ENCODE peak calls at places on chromosomes 2 and 18, in seven cellular contexts. One of them, this sample, is unnamed.

GRCh38 chr2:239735131-239735828 is 289.9 kb downstream of the NDUFA10 start:
- DNase-seq in activated CD4-positive, alpha-beta T cell treated with anti-CD3 and anti-CD28 coated beads, Interleukin-2, amount 10 ng/mL, durations not matched to agents 24 days and 14 days: no peak
- DNase-seq in NCI-H187 treated with DMSO at 0.1 percent for 48 hours: no peak
- DNase-seq in stimulated activated CD4-positive, alpha-beta T cell treated with anti-CD3 and anti-CD28 coated beads, Interleukin-15, amount 100 ng/mL, for 24 hours: no peak
- DNase-seq in A172: no peak
- DNase-seq in NCI-H82: peak; percentile 50
- DNase-seq in kidney tubule cell: no peak
- DNase-seq in this sample: no peak

GRCh38 chr2:178761759-178762371 is 45.4 kb downstream of the TTN start:
- DNase-seq in activated CD4-positive, alpha-beta T cell treated with anti-CD3 and anti-CD28 coated beads, Interleukin-2, amount 10 ng/mL, durations not matched to agents 24 days and 14 days: peak; percentile 82
- DNase-seq in NCI-H187 treated with DMSO at 0.1 percent for 48 hours: no peak
- DNase-seq in stimulated activated CD4-positive, alpha-beta T cell treated with anti-CD3 and anti-CD28 coated beads, Interleukin-15, amount 100 ng/mL, for 24 hours: peak; percentile 30
- DNase-seq in A172: peak; percentile 48
- DNase-seq in NCI-H82: peak; percentile 70
- DNase-seq in kidney tubule cell: peak; percentile 73
- DNase-seq in this sample: peak; percentile 12

GRCh38 chr2:144211826-144212225 is 308.1 kb downstream of the ZEB2 start:
- DNase-seq in activated CD4-positive, alpha-beta T cell treated with anti-CD3 and anti-CD28 coated beads, Interleukin-2, amount 10 ng/mL, durations not matched to agents 24 days and 14 days: no peak
- DNase-seq in NCI-H187 treated with DMSO at 0.1 percent for 48 hours: no peak
- DNase-seq in stimulated activated CD4-positive, alpha-beta T cell treated with anti-CD3 and anti-CD28 coated beads, Interleukin-15, amount 100 ng/mL, for 24 hours: no peak
- DNase-seq in A172: no peak
- DNase-seq in NCI-H82: no peak
- DNase-seq in kidney tubule cell: no peak
- DNase-seq in this sample: no peak

GRCh38 chr2:132752421-132753206 is 82.6 kb upstream of the LYPD1 start:
- DNase-seq in activated CD4-positive, alpha-beta T cell treated with anti-CD3 and anti-CD28 coated beads, Interleukin-2, amount 10 ng/mL, durations not matched to agents 24 days and 14 days: no peak
- DNase-seq in NCI-H187 treated with DMSO at 0.1 percent for 48 hours: no peak
- DNase-seq in stimulated activated CD4-positive, alpha-beta T cell treated with anti-CD3 and anti-CD28 coated beads, Interleukin-15, amount 100 ng/mL, for 24 hours: no peak
- DNase-seq in A172: no peak
- DNase-seq in NCI-H82: no peak
- DNase-seq in kidney tubule cell: no peak
- DNase-seq in this sample: no peak

GRCh38 chr2:146124741-146125140 is 1604.8 kb upstream of the ZEB2 start:
- DNase-seq in activated CD4-positive, alpha-beta T cell treated with anti-CD3 and anti-CD28 coated beads, Interleukin-2, amount 10 ng/mL, durations not matched to agents 24 days and 14 days: no peak
- DNase-seq in NCI-H187 treated with DMSO at 0.1 percent for 48 hours: no peak
- DNase-seq in stimulated activated CD4-positive, alpha-beta T cell treated with anti-CD3 and anti-CD28 coated beads, Interleukin-15, amount 100 ng/mL, for 24 hours: no peak
- DNase-seq in A172: peak; percentile 90
- DNase-seq in NCI-H82: peak; percentile 62
- DNase-seq in kidney tubule cell: peak; percentile 4
- DNase-seq in this sample: peak; percentile 83

GRCh38 chr2:58974426-58974825 is 733.3 kb upstream of the FANCL start:
- DNase-seq in activated CD4-positive, alpha-beta T cell treated with anti-CD3 and anti-CD28 coated beads, Interleukin-2, amount 10 ng/mL, durations not matched to agents 24 days and 14 days: no peak
- DNase-seq in NCI-H187 treated with DMSO at 0.1 percent for 48 hours: no peak
- DNase-seq in stimulated activated CD4-positive, alpha-beta T cell treated with anti-CD3 and anti-CD28 coated beads, Interleukin-15, amount 100 ng/mL, for 24 hours: no peak
- DNase-seq in A172: no peak
- DNase-seq in NCI-H82: no peak
- DNase-seq in kidney tubule cell: no peak
- DNase-seq in this sample: no peak

GRCh38 chr2:233428438-233428837 is 74.1 kb downstream of the DGKD start:
- DNase-seq in activated CD4-positive, alpha-beta T cell treated with anti-CD3 and anti-CD28 coated beads, Interleukin-2, amount 10 ng/mL, durations not matched to agents 24 days and 14 days: no peak
- DNase-seq in NCI-H187 treated with DMSO at 0.1 percent for 48 hours: no peak
- DNase-seq in stimulated activated CD4-positive, alpha-beta T cell treated with anti-CD3 and anti-CD28 coated beads, Interleukin-15, amount 100 ng/mL, for 24 hours: no peak
- DNase-seq in A172: no peak
- DNase-seq in NCI-H82: no peak
- DNase-seq in kidney tubule cell: no peak
- DNase-seq in this sample: no peak

GRCh38 chr18:52499646-52500045 is 159.6 kb downstream of the DCC start:
- DNase-seq in activated CD4-positive, alpha-beta T cell treated with anti-CD3 and anti-CD28 coated beads, Interleukin-2, amount 10 ng/mL, durations not matched to agents 24 days and 14 days: no peak
- DNase-seq in NCI-H187 treated with DMSO at 0.1 percent for 48 hours: peak; percentile 9
- DNase-seq in stimulated activated CD4-positive, alpha-beta T cell treated with anti-CD3 and anti-CD28 coated beads, Interleukin-15, amount 100 ng/mL, for 24 hours: no peak
- DNase-seq in A172: peak; percentile 25
- DNase-seq in NCI-H82: peak; percentile 95
- DNase-seq in kidney tubule cell: peak; percentile 60
- DNase-seq in this sample: no peak

GRCh38 chr2:191230174-191230573 is 15.0 kb upstream of the MYO1B start:
- DNase-seq in activated CD4-positive, alpha-beta T cell treated with anti-CD3 and anti-CD28 coated beads, Interleukin-2, amount 10 ng/mL, durations not matched to agents 24 days and 14 days: no peak
- DNase-seq in NCI-H187 treated with DMSO at 0.1 percent for 48 hours: no peak
- DNase-seq in stimulated activated CD4-positive, alpha-beta T cell treated with anti-CD3 and anti-CD28 coated beads, Interleukin-15, amount 100 ng/mL, for 24 hours: no peak
- DNase-seq in A172: peak; percentile 93
- DNase-seq in NCI-H82: no peak
- DNase-seq in kidney tubule cell: peak; percentile 97
- DNase-seq in this sample: peak; percentile 98

GRCh38 chr2:215878476-215879063 is 134.8 kb downstream of the MREG start:
- DNase-seq in activated CD4-positive, alpha-beta T cell treated with anti-CD3 and anti-CD28 coated beads, Interleukin-2, amount 10 ng/mL, durations not matched to agents 24 days and 14 days: no peak
- DNase-seq in NCI-H187 treated with DMSO at 0.1 percent for 48 hours: no peak
- DNase-seq in stimulated activated CD4-positive, alpha-beta T cell treated with anti-CD3 and anti-CD28 coated beads, Interleukin-15, amount 100 ng/mL, for 24 hours: no peak
- DNase-seq in A172: no peak
- DNase-seq in NCI-H82: no peak
- DNase-seq in kidney tubule cell: peak; percentile 18
- DNase-seq in this sample: peak; percentile 47

GRCh38 chr2:207235621-207236020 is 69.9 kb upstream of the KLF7 start:
- DNase-seq in activated CD4-positive, alpha-beta T cell treated with anti-CD3 and anti-CD28 coated beads, Interleukin-2, amount 10 ng/mL, durations not matched to agents 24 days and 14 days: no peak
- DNase-seq in NCI-H187 treated with DMSO at 0.1 percent for 48 hours: no peak
- DNase-seq in stimulated activated CD4-positive, alpha-beta T cell treated with anti-CD3 and anti-CD28 coated beads, Interleukin-15, amount 100 ng/mL, for 24 hours: no peak
- DNase-seq in A172: no peak
- DNase-seq in NCI-H82: no peak
- DNase-seq in kidney tubule cell: no peak
- DNase-seq in this sample: peak; percentile 24

GRCh38 chr2:224395646-224396390 is 6.1 kb downstream of the FAM124B start:
- DNase-seq in activated CD4-positive, alpha-beta T cell treated with anti-CD3 and anti-CD28 coated beads, Interleukin-2, amount 10 ng/mL, durations not matched to agents 24 days and 14 days: no peak
- DNase-seq in NCI-H187 treated with DMSO at 0.1 percent for 48 hours: no peak
- DNase-seq in stimulated activated CD4-positive, alpha-beta T cell treated with anti-CD3 and anti-CD28 coated beads, Interleukin-15, amount 100 ng/mL, for 24 hours: no peak
- DNase-seq in A172: peak; percentile 10
- DNase-seq in NCI-H82: no peak
- DNase-seq in kidney tubule cell: peak; percentile 19
- DNase-seq in this sample: no peak

GRCh38 chr2:143830476-143830875 is 689.4 kb downstream of the ZEB2 start:
- DNase-seq in activated CD4-positive, alpha-beta T cell treated with anti-CD3 and anti-CD28 coated beads, Interleukin-2, amount 10 ng/mL, durations not matched to agents 24 days and 14 days: no peak
- DNase-seq in NCI-H187 treated with DMSO at 0.1 percent for 48 hours: no peak
- DNase-seq in stimulated activated CD4-positive, alpha-beta T cell treated with anti-CD3 and anti-CD28 coated beads, Interleukin-15, amount 100 ng/mL, for 24 hours: no peak
- DNase-seq in A172: no peak
- DNase-seq in NCI-H82: no peak
- DNase-seq in kidney tubule cell: no peak
- DNase-seq in this sample: no peak

GRCh38 chr18:489244-490023 is 11.1 kb downstream of the COLEC12 start:
- DNase-seq in activated CD4-positive, alpha-beta T cell treated with anti-CD3 and anti-CD28 coated beads, Interleukin-2, amount 10 ng/mL, durations not matched to agents 24 days and 14 days: no peak
- DNase-seq in NCI-H187 treated with DMSO at 0.1 percent for 48 hours: no peak
- DNase-seq in stimulated activated CD4-positive, alpha-beta T cell treated with anti-CD3 and anti-CD28 coated beads, Interleukin-15, amount 100 ng/mL, for 24 hours: no peak
- DNase-seq in A172: peak; percentile 56
- DNase-seq in NCI-H82: no peak
- DNase-seq in kidney tubule cell: peak; percentile 88
- DNase-seq in this sample: peak; percentile 59

GRCh38 chr2:174868916-174869315 is 104.6 kb upstream of the CHRNA1 start:
- DNase-seq in activated CD4-positive, alpha-beta T cell treated with anti-CD3 and anti-CD28 coated beads, Interleukin-2, amount 10 ng/mL, durations not matched to agents 24 days and 14 days: no peak
- DNase-seq in NCI-H187 treated with DMSO at 0.1 percent for 48 hours: no peak
- DNase-seq in stimulated activated CD4-positive, alpha-beta T cell treated with anti-CD3 and anti-CD28 coated beads, Interleukin-15, amount 100 ng/mL, for 24 hours: no peak
- DNase-seq in A172: no peak
- DNase-seq in NCI-H82: no peak
- DNase-seq in kidney tubule cell: peak; percentile 73
- DNase-seq in this sample: no peak

GRCh38 chr2:142973160-142973821 is 95.8 kb downstream of the KYNU start:
- DNase-seq in activated CD4-positive, alpha-beta T cell treated with anti-CD3 and anti-CD28 coated beads, Interleukin-2, amount 10 ng/mL, durations not matched to agents 24 days and 14 days: no peak
- DNase-seq in NCI-H187 treated with DMSO at 0.1 percent for 48 hours: no peak
- DNase-seq in stimulated activated CD4-positive, alpha-beta T cell treated with anti-CD3 and anti-CD28 coated beads, Interleukin-15, amount 100 ng/mL, for 24 hours: no peak
- DNase-seq in A172: no peak
- DNase-seq in NCI-H82: no peak
- DNase-seq in kidney tubule cell: no peak
- DNase-seq in this sample: peak; percentile 45

GRCh38 chr2:132542953-132543569 is 126.5 kb downstream of the GPR39 start:
- DNase-seq in activated CD4-positive, alpha-beta T cell treated with anti-CD3 and anti-CD28 coated beads, Interleukin-2, amount 10 ng/mL, durations not matched to agents 24 days and 14 days: no peak
- DNase-seq in NCI-H187 treated with DMSO at 0.1 percent for 48 hours: no peak
- DNase-seq in stimulated activated CD4-positive, alpha-beta T cell treated with anti-CD3 and anti-CD28 coated beads, Interleukin-15, amount 100 ng/mL, for 24 hours: no peak
- DNase-seq in A172: no peak
- DNase-seq in NCI-H82: no peak
- DNase-seq in kidney tubule cell: no peak
- DNase-seq in this sample: no peak

GRCh38 chr2:237208373-237209045 is 122.8 kb downstream of the COPS8 start:
- DNase-seq in activated CD4-positive, alpha-beta T cell treated with anti-CD3 and anti-CD28 coated beads, Interleukin-2, amount 10 ng/mL, durations not matched to agents 24 days and 14 days: no peak
- DNase-seq in NCI-H187 treated with DMSO at 0.1 percent for 48 hours: no peak
- DNase-seq in stimulated activated CD4-positive, alpha-beta T cell treated with anti-CD3 and anti-CD28 coated beads, Interleukin-15, amount 100 ng/mL, for 24 hours: no peak
- DNase-seq in A172: no peak
- DNase-seq in NCI-H82: no peak
- DNase-seq in kidney tubule cell: no peak
- DNase-seq in this sample: peak; percentile 79

GRCh38 chr2:203706403-203706802 is at the start of gene CD28:
- DNase-seq in activated CD4-positive, alpha-beta T cell treated with anti-CD3 and anti-CD28 coated beads, Interleukin-2, amount 10 ng/mL, durations not matched to agents 24 days and 14 days: peak; percentile 97
- DNase-seq in NCI-H187 treated with DMSO at 0.1 percent for 48 hours: no peak
- DNase-seq in stimulated activated CD4-positive, alpha-beta T cell treated with anti-CD3 and anti-CD28 coated beads, Interleukin-15, amount 100 ng/mL, for 24 hours: peak; percentile 92
- DNase-seq in A172: no peak
- DNase-seq in NCI-H82: no peak
- DNase-seq in kidney tubule cell: no peak
- DNase-seq in this sample: no peak

GRCh38 chr2:68807821-68808266 is 63.4 kb downstream of the BMP10 start:
- DNase-seq in activated CD4-positive, alpha-beta T cell treated with anti-CD3 and anti-CD28 coated beads, Interleukin-2, amount 10 ng/mL, durations not matched to agents 24 days and 14 days: no peak
- DNase-seq in NCI-H187 treated with DMSO at 0.1 percent for 48 hours: no peak
- DNase-seq in stimulated activated CD4-positive, alpha-beta T cell treated with anti-CD3 and anti-CD28 coated beads, Interleukin-15, amount 100 ng/mL, for 24 hours: no peak
- DNase-seq in A172: peak; percentile 22
- DNase-seq in NCI-H82: no peak
- DNase-seq in kidney tubule cell: no peak
- DNase-seq in this sample: peak; percentile 26

GRCh38 chr2:1910562-1911256 is 166.4 kb upstream of the PXDN start:
- DNase-seq in activated CD4-positive, alpha-beta T cell treated with anti-CD3 and anti-CD28 coated beads, Interleukin-2, amount 10 ng/mL, durations not matched to agents 24 days and 14 days: no peak
- DNase-seq in NCI-H187 treated with DMSO at 0.1 percent for 48 hours: peak; percentile 21
- DNase-seq in stimulated activated CD4-positive, alpha-beta T cell treated with anti-CD3 and anti-CD28 coated beads, Interleukin-15, amount 100 ng/mL, for 24 hours: no peak
- DNase-seq in A172: no peak
- DNase-seq in NCI-H82: peak; percentile 46
- DNase-seq in kidney tubule cell: no peak
- DNase-seq in this sample: no peak

GRCh38 chr18:58787750-58788149 is 76.9 kb upstream of the ZNF532 start:
- DNase-seq in activated CD4-positive, alpha-beta T cell treated with anti-CD3 and anti-CD28 coated beads, Interleukin-2, amount 10 ng/mL, durations not matched to agents 24 days and 14 days: no peak
- DNase-seq in NCI-H187 treated with DMSO at 0.1 percent for 48 hours: no peak
- DNase-seq in stimulated activated CD4-positive, alpha-beta T cell treated with anti-CD3 and anti-CD28 coated beads, Interleukin-15, amount 100 ng/mL, for 24 hours: no peak
- DNase-seq in A172: no peak
- DNase-seq in NCI-H82: no peak
- DNase-seq in kidney tubule cell: no peak
- DNase-seq in this sample: peak; percentile 31

GRCh38 chr2:47822518-47822917 is 39.6 kb downstream of the MSH6 start:
- DNase-seq in activated CD4-positive, alpha-beta T cell treated with anti-CD3 and anti-CD28 coated beads, Interleukin-2, amount 10 ng/mL, durations not matched to agents 24 days and 14 days: no peak
- DNase-seq in NCI-H187 treated with DMSO at 0.1 percent for 48 hours: no peak
- DNase-seq in stimulated activated CD4-positive, alpha-beta T cell treated with anti-CD3 and anti-CD28 coated beads, Interleukin-15, amount 100 ng/mL, for 24 hours: no peak
- DNase-seq in A172: no peak
- DNase-seq in NCI-H82: no peak
- DNase-seq in kidney tubule cell: no peak
- DNase-seq in this sample: no peak

GRCh38 chr2:160287476-160287875 is 87.4 kb upstream of the ITGB6 start:
- DNase-seq in activated CD4-positive, alpha-beta T cell treated with anti-CD3 and anti-CD28 coated beads, Interleukin-2, amount 10 ng/mL, durations not matched to agents 24 days and 14 days: no peak
- DNase-seq in NCI-H187 treated with DMSO at 0.1 percent for 48 hours: no peak
- DNase-seq in stimulated activated CD4-positive, alpha-beta T cell treated with anti-CD3 and anti-CD28 coated beads, Interleukin-15, amount 100 ng/mL, for 24 hours: no peak
- DNase-seq in A172: no peak
- DNase-seq in NCI-H82: no peak
- DNase-seq in kidney tubule cell: no peak
- DNase-seq in this sample: no peak

GRCh38 chr2:218732761-218733158 is 22.1 kb downstream of the TTLL4 start:
- DNase-seq in activated CD4-positive, alpha-beta T cell treated with anti-CD3 and anti-CD28 coated beads, Interleukin-2, amount 10 ng/mL, durations not matched to agents 24 days and 14 days: no peak
- DNase-seq in NCI-H187 treated with DMSO at 0.1 percent for 48 hours: no peak
- DNase-seq in stimulated activated CD4-positive, alpha-beta T cell treated with anti-CD3 and anti-CD28 coated beads, Interleukin-15, amount 100 ng/mL, for 24 hours: no peak
- DNase-seq in A172: no peak
- DNase-seq in NCI-H82: no peak
- DNase-seq in kidney tubule cell: peak; percentile 50
- DNase-seq in this sample: no peak

GRCh38 chr2:43539991-43540860 is 55.6 kb downstream of the THADA start:
- DNase-seq in activated CD4-positive, alpha-beta T cell treated with anti-CD3 and anti-CD28 coated beads, Interleukin-2, amount 10 ng/mL, durations not matched to agents 24 days and 14 days: no peak
- DNase-seq in NCI-H187 treated with DMSO at 0.1 percent for 48 hours: no peak
- DNase-seq in stimulated activated CD4-positive, alpha-beta T cell treated with anti-CD3 and anti-CD28 coated beads, Interleukin-15, amount 100 ng/mL, for 24 hours: no peak
- DNase-seq in A172: peak; percentile 12
- DNase-seq in NCI-H82: no peak
- DNase-seq in kidney tubule cell: peak; percentile 77
- DNase-seq in this sample: peak; percentile 88

GRCh38 chr18:46794607-46795006 is 37.8 kb upstream of the ST8SIA5 start:
- DNase-seq in activated CD4-positive, alpha-beta T cell treated with anti-CD3 and anti-CD28 coated beads, Interleukin-2, amount 10 ng/mL, durations not matched to agents 24 days and 14 days: no peak
- DNase-seq in NCI-H187 treated with DMSO at 0.1 percent for 48 hours: no peak
- DNase-seq in stimulated activated CD4-positive, alpha-beta T cell treated with anti-CD3 and anti-CD28 coated beads, Interleukin-15, amount 100 ng/mL, for 24 hours: no peak
- DNase-seq in A172: no peak
- DNase-seq in NCI-H82: peak; percentile 46
- DNase-seq in kidney tubule cell: no peak
- DNase-seq in this sample: no peak

GRCh38 chr2:180125245-180125962 is 118.3 kb upstream of the CWC22 start:
- DNase-seq in activated CD4-positive, alpha-beta T cell treated with anti-CD3 and anti-CD28 coated beads, Interleukin-2, amount 10 ng/mL, durations not matched to agents 24 days and 14 days: peak; percentile 72
- DNase-seq in NCI-H187 treated with DMSO at 0.1 percent for 48 hours: peak; percentile 9
- DNase-seq in stimulated activated CD4-positive, alpha-beta T cell treated with anti-CD3 and anti-CD28 coated beads, Interleukin-15, amount 100 ng/mL, for 24 hours: peak; percentile 55
- DNase-seq in A172: peak; percentile 98
- DNase-seq in NCI-H82: peak; percentile 88
- DNase-seq in kidney tubule cell: peak; percentile 92
- DNase-seq in this sample: peak; percentile 95

GRCh38 chr18:77071711-77072292 is 60.8 kb downstream of the MBP start:
- DNase-seq in activated CD4-positive, alpha-beta T cell treated with anti-CD3 and anti-CD28 coated beads, Interleukin-2, amount 10 ng/mL, durations not matched to agents 24 days and 14 days: peak; percentile 82
- DNase-seq in NCI-H187 treated with DMSO at 0.1 percent for 48 hours: no peak
- DNase-seq in stimulated activated CD4-positive, alpha-beta T cell treated with anti-CD3 and anti-CD28 coated beads, Interleukin-15, amount 100 ng/mL, for 24 hours: peak; percentile 57
- DNase-seq in A172: peak; percentile 77
- DNase-seq in NCI-H82: no peak
- DNase-seq in kidney tubule cell: peak; percentile 61
- DNase-seq in this sample: peak; percentile 96

GRCh38 chr2:229275506-229275905 is 4.4 kb upstream of the PID1 start:
- DNase-seq in activated CD4-positive, alpha-beta T cell treated with anti-CD3 and anti-CD28 coated beads, Interleukin-2, amount 10 ng/mL, durations not matched to agents 24 days and 14 days: no peak
- DNase-seq in NCI-H187 treated with DMSO at 0.1 percent for 48 hours: no peak
- DNase-seq in stimulated activated CD4-positive, alpha-beta T cell treated with anti-CD3 and anti-CD28 coated beads, Interleukin-15, amount 100 ng/mL, for 24 hours: no peak
- DNase-seq in A172: no peak
- DNase-seq in NCI-H82: no peak
- DNase-seq in kidney tubule cell: no peak
- DNase-seq in this sample: no peak

GRCh38 chr2:44324971-44325426 is 36.3 kb downstream of the PREPL start:
- DNase-seq in activated CD4-positive, alpha-beta T cell treated with anti-CD3 and anti-CD28 coated beads, Interleukin-2, amount 10 ng/mL, durations not matched to agents 24 days and 14 days: no peak
- DNase-seq in NCI-H187 treated with DMSO at 0.1 percent for 48 hours: no peak
- DNase-seq in stimulated activated CD4-positive, alpha-beta T cell treated with anti-CD3 and anti-CD28 coated beads, Interleukin-15, amount 100 ng/mL, for 24 hours: no peak
- DNase-seq in A172: peak; percentile 54
- DNase-seq in NCI-H82: no peak
- DNase-seq in kidney tubule cell: peak; percentile 52
- DNase-seq in this sample: peak; percentile 65

GRCh38 chr2:54512663-54513363 is 56.7 kb downstream of the SPTBN1 start:
- DNase-seq in activated CD4-positive, alpha-beta T cell treated with anti-CD3 and anti-CD28 coated beads, Interleukin-2, amount 10 ng/mL, durations not matched to agents 24 days and 14 days: no peak
- DNase-seq in NCI-H187 treated with DMSO at 0.1 percent for 48 hours: no peak
- DNase-seq in stimulated activated CD4-positive, alpha-beta T cell treated with anti-CD3 and anti-CD28 coated beads, Interleukin-15, amount 100 ng/mL, for 24 hours: no peak
- DNase-seq in A172: no peak
- DNase-seq in NCI-H82: peak; percentile 42
- DNase-seq in kidney tubule cell: peak; percentile 27
- DNase-seq in this sample: no peak

This sample was measured in astrocyte.